ENCODE peak calls at places on chromosomes 13 and 19, in four cellular contexts. A, M, F and E are unnamed samples. For H3K27me3 and H3K9me3, the result is how much of the 10 kb centered on the place peaks cover.

GRCh38 chr13:110942248-110942981 is 27.5 kb upstream of the ANKRD10 start:
- DNase-seq in M (no peak), A (no peak), F (no peak), E (no peak)

GRCh38 chr19:19656451-19657396 is 6.8 kb downstream of the ATP13A1 start:
- DNase-seq in M (no peak), F (no peak), A (no peak), E (no peak)

GRCh38 chr13:111431241-111431640 is 110.8 kb downstream of the TEX29 start:
- DNase-seq in M (no peak), F (no peak), A (no peak), E (no peak)

GRCh38 chr19:47446534-47447469 is 24.9 kb downstream of the SLC8A2 start:
- DNase-seq in M (no peak), A (no peak), F (peak), E (no peak)

GRCh38 chr13:44848956-44849748 is 140.1 kb downstream of the NUFIP1 start:
- DNase-seq in A (no peak), F (no peak), M (no peak), E (no peak)

GRCh38 chr13:102642475-102642874 is 45.7 kb downstream of the TPP2 start:
- DNase-seq in M (no peak), A (peak), F (peak), E (peak)

GRCh38 chr19:39171479-39172465 is 25.0 kb upstream of the NCCRP1 start:
- DNase-seq in A (no peak), M (no peak), F (no peak), E (no peak)

GRCh38 chr13:43180837-43181236 is 157.5 kb downstream of the DNAJC15 start:
- DNase-seq in A (no peak), F (no peak), M (no peak), E (no peak)

GRCh38 chr19:10603873-10604459 is 16.9 kb upstream of the AP1M2 start:
- DNase-seq in M (no peak), F (no peak), A (no peak), E (no peak)

GRCh38 chr19:19602136-19602712 is 16.3 kb downstream of the PBX4 start:
- DNase-seq in F (no peak), M (no peak), A (no peak), E (no peak)

GRCh38 chr19:39840492-39840891 is 5.7 kb downstream of the FBL start:
- DNase-seq in M (no peak), A (no peak), F (peak), E (no peak)

GRCh38 chr13:35988648-35989081 is 142.5 kb downstream of the DCLK1 start:
- DNase-seq in F (peak), A (no peak), M (no peak), E (no peak)

GRCh38 chr19:35247526-35248309 is 1.1 kb upstream of the LSR start:
- DNase-seq in A (no peak), M (no peak), F (peak), E (no peak)

GRCh38 chr19:51711702-51712101 is 12.1 kb downstream of the HAS1 start:
- DNase-seq in F (no peak), M (no peak), A (no peak), E (no peak)

GRCh38 chr19:398719-399118 is 10.2 kb downstream of the C2CD4C start:
- DNase-seq in F (no peak), M (no peak), A (no peak), E (no peak)

GRCh38 chr19:39705578-39706188 is 1.4 kb downstream of the LGALS14 start:
- DNase-seq in M (no peak), F (no peak), A (no peak), E (no peak)

GRCh38 chr19:8206147-8207087 is 2.8 kb upstream of the CERS4 start:
- DNase-seq in M (no peak), A (no peak), F (no peak), E (no peak)

GRCh38 chr13:39751805-39752204 is 96.3 kb downstream of the COG6 start:
- DNase-seq in F (no peak), A (no peak), M (no peak), E (no peak)

DNA sequence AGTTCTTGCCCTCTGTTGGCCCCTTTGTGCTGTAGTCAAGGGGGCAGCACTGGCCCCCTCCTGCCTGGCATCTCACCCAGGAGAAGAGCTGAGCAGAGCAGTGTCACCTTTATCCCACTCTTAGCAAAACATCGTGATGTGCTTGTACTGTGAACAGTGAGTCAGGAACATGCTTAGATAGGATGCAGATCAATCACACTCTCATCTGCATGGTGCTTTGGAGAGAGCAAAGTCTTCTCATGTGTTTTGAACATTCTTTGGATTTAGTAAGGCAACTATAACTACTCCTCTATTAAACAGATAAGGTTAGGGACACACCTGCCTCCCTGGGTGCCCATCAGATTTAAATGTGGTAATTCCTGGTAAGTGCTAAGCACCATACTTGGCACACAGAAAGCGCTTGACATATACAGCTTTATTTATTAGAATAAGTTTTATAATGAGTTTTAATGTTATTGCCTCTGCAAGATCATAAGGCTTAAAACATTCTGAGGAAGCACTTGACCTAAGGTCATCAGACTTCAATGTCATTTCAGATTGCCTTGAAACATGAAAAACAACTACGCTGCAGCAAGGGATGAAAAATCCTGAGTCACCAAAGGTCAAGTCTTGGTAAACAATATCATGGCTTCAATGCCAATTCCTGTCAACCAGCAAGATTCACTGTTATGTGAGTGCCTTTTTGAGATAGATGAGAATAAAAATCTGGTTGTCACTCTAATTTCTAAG is 82.4 kb upstream of the IRS2 start:
- DNase-seq in M (no peak), A (no peak), F (no peak), E (no peak)
- H3K4me3 ChIP-seq in M (no peak), A (peak), F (no peak), E (no peak)

DNA sequence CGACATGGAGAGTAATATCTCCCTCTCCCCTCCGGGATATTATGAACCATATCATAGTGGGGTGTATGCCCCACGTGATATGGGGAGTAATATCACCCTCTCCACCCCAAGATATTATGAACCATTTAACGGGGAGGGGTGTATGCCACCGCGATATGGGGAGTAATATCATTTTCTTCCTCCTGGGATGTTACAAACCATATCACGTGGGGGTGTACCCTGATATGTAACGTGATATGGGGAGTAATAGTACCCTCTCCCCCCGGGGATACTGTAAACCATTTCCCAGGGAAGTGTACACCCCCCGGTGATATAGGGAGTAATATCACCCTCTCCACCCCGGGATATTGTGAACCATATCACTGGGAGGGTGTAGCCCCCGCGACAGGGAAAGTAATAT is 62.1 kb downstream of the ERICH4 start:
- DNase-seq in F (no peak), A (no peak), M (no peak), E (no peak)
- H3K27me3 ChIP-seq in F (under half), A (under half), M (under half), E (under half)

GRCh38 chr13:77548594-77548993 is 13.1 kb downstream of the SCEL start:
- DNase-seq in F (no peak), M (no peak), A (no peak), E (no peak)
- H3K9me3 ChIP-seq in F (under half), M (under half), A (under half), E (under half)

GRCh38 chr13:113612626-113613025 is 28.1 kb downstream of the TFDP1 start:
- DNase-seq in M (no peak), F (no peak), A (no peak), E (no peak)
- H3K4me3 ChIP-seq in M (no peak), F (no peak), A (no peak), E (no peak)

GRCh38 chr13:28820099-28821051 is at the start of gene MTUS2:
- DNase-seq in A (no peak), F (no peak), M (no peak), E (no peak)
- H3K27me3 ChIP-seq in A (half or more), F (under half), M (under half), E (under half)

GRCh38 chr19:7106711-7107657 is 37.5 kb downstream of the ZNF557 start:
- DNase-seq in A (no peak), M (no peak), F (no peak), E (no peak)
- H3K9me3 ChIP-seq in A (under half), M (under half), F (under half), E (under half)

GRCh38 chr19:50277966-50278580 is 51.1 kb downstream of the KCNC3 start:
- DNase-seq in A (no peak), M (no peak), F (no peak), E (no peak)

GRCh38 chr19:50276370-50277063 is 52.7 kb downstream of the KCNC3 start:
- DNase-seq in F (no peak), M (no peak), A (no peak), E (no peak)

GRCh38 chr19:50273821-50274220 is 55.4 kb downstream of the KCNC3 start:
- DNase-seq in F (no peak), A (no peak), M (no peak), E (no peak)

GRCh38 chr19:50272263-50272897 is 56.8 kb downstream of the KCNC3 start:
- DNase-seq in F (no peak), A (no peak), M (no peak), E (no peak)

GRCh38 chr19:50275577-50276368 is 53.4 kb downstream of the KCNC3 start:
- DNase-seq in M (no peak), A (no peak), F (no peak), E (no peak)
- H3K4me3 ChIP-seq in M (no peak), A (no peak), F (no peak), E (no peak)

GRCh38 chr13:71867101-71867814 is at the start of gene DACH1:
- DNase-seq in M (no peak), A (peak), F (peak), E (no peak)
- H3K27me3 ChIP-seq in M (under half), A (under half), F (under half), E (half or more)

GRCh38 chr19:11678504-11678903 is 60.2 kb downstream of the ZNF823 start:
- DNase-seq in F (no peak), A (no peak), M (no peak), E (no peak)
- H3K9me3 ChIP-seq in F (under half), A (under half), M (under half), E (half or more)

DNA sequence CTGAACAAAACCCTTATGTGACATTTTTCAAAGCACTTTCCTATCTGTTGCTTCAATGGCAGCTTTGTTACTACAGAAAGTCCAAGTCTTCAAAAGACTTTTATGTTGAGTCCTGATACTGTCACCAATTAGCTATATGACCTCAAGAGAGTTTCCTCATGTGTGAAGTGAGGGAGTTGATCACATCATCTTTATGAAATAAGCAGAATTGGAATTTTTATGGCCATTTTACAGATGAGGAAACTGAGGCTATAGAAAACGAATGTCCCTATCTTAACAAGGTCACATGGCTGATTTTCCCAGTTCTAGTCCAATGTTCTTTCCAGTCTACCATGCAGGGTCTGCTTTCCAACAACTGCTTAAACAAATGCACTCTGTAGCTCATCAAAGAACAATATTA is 2.6 kb downstream of the TNFRSF19 start:
- DNase-seq in A (no peak), M (no peak), F (no peak), E (no peak)
- H3K4me3 ChIP-seq in A (peak), M (no peak), F (no peak), E (no peak)